ENCODE peak calls at places on chromosomes 2 and 18, in ten cellular contexts. L is HCT116, I is IMR-90, G is transverse colon, T is spleen, B is A549, O is stomach, A is breast epithelium, R is testis, S is heart left ventricle. Q is an unnamed sample.

GRCh38 chr2:196951973-196952372 is 25.5 kb upstream of the PGAP1 start:
- DNase-seq in T (no peak), L (no peak), B (no peak), R (no peak), A (no peak), G (no peak), I (no peak), O (no peak), S (no peak), Q (no peak)

GRCh38 chr18:21117385-21118135 is 5.9 kb upstream of the ROCK1 start:
- DNase-seq in R (no peak), L (no peak), O (no peak), B (no peak), T (no peak), S (no peak), G (no peak), I (peak; percentile 92), A (no peak), Q (no peak)

GRCh38 chr2:15790326-15790725 is 150.0 kb upstream of the MYCN start:
- DNase-seq in L (no peak), R (no peak), A (no peak), I (no peak), O (no peak), S (no peak), T (peak; percentile 51), G (no peak), B (no peak), Q (no peak)

GRCh38 chr2:240472078-240472790 is 36.8 kb downstream of the GPC1 start:
- DNase-seq in O (no peak), G (no peak), A (no peak), I (no peak), R (peak; percentile 81), L (no peak), T (peak; percentile 42), S (no peak), B (no peak), Q (no peak)

GRCh38 chr18:76131738-76132137 is 363.3 kb downstream of the ZNF516 start:
- DNase-seq in A (no peak), B (no peak), L (no peak), S (no peak), T (no peak), R (no peak), G (no peak), I (no peak), O (no peak), Q (no peak)

GRCh38 chr2:44684559-44684958 is 256.9 kb upstream of the SIX3 start:
- DNase-seq in B (no peak), A (no peak), T (no peak), S (no peak), O (no peak), G (no peak), R (no peak), L (no peak), I (no peak), Q (no peak)

GRCh38 chr2:58727977-58728656 is 487.0 kb upstream of the FANCL start:
- DNase-seq in T (no peak), B (no peak), G (no peak), O (no peak), L (no peak), A (no peak), S (no peak), R (no peak), I (no peak), Q (no peak)

GRCh38 chr2:138035597-138036217 is 71.4 kb downstream of the HNMT start:
- DNase-seq in I (no peak), G (no peak), R (no peak), S (no peak), A (no peak), L (no peak), O (no peak), T (no peak), B (no peak), Q (no peak)

GRCh38 chr18:3995476-3996102 is 459.5 kb downstream of the DLGAP1 start:
- DNase-seq in B (no peak), L (peak; percentile 73), T (no peak), A (peak; percentile 22), I (peak; percentile 82), R (peak; percentile 84), G (peak; percentile 56), O (peak; percentile 64), S (peak; percentile 36), Q (peak; percentile 62)

GRCh38 chr2:64620661-64621060 is 33.1 kb downstream of the SERTAD2 start:
- DNase-seq in B (no peak), L (no peak), S (no peak), A (no peak), O (no peak), I (no peak), G (no peak), R (no peak), T (no peak), Q (no peak)

GRCh38 chr2:157246212-157247067 is 11.1 kb upstream of the GALNT5 start:
- DNase-seq in G (no peak), O (no peak), T (no peak), B (peak; percentile 21), R (no peak), I (peak; percentile 93), S (no peak), A (no peak), L (peak; percentile 58), Q (no peak)

GRCh38 chr2:222960126-222960525 is 91.9 kb upstream of the KCNE4 start:
- DNase-seq in R (no peak), S (no peak), A (no peak), G (no peak), T (no peak), I (peak; percentile 76), L (no peak), B (no peak), O (no peak), Q (no peak)

GRCh38 chr2:206054952-206055351 is 31.0 kb downstream of the INO80D start:
- DNase-seq in L (no peak), S (no peak), G (no peak), O (no peak), A (no peak), R (no peak), T (no peak), I (no peak), B (no peak), Q (no peak)

GRCh38 chr2:168699834-168700417 is 102.5 kb upstream of the NOSTRIN start:
- DNase-seq in T (no peak), L (no peak), A (peak; percentile 67), O (peak; percentile 72), S (peak; percentile 88), R (peak; percentile 95), I (peak; percentile 87), B (no peak), G (peak; percentile 88), Q (peak; percentile 59)

GRCh38 chr2:54239427-54239826 is 16.6 kb downstream of the TSPYL6 start:
- DNase-seq in G (no peak), A (no peak), T (no peak), R (no peak), S (no peak), B (no peak), L (no peak), I (peak; percentile 94), O (no peak), Q (no peak)

GRCh38 chr2:9261231-9261883 is 54.7 kb downstream of the ASAP2 start:
- DNase-seq in I (no peak), B (no peak), A (no peak), G (peak; percentile 27), L (no peak), R (no peak), T (no peak), S (peak; percentile 45), O (no peak), Q (no peak)

GRCh38 chr2:9260411-9261037 is 53.9 kb downstream of the ASAP2 start:
- DNase-seq in L (no peak), R (no peak), O (no peak), I (no peak), S (no peak), B (no peak), A (no peak), G (no peak), T (no peak), Q (no peak)

GRCh38 chr2:9264301-9264700 is 57.7 kb downstream of the ASAP2 start:
- DNase-seq in B (no peak), O (no peak), A (no peak), T (no peak), I (peak; percentile 65), S (no peak), L (no peak), R (no peak), G (no peak), Q (no peak)

GRCh38 chr2:9263388-9263787 is 56.8 kb downstream of the ASAP2 start:
- DNase-seq in O (no peak), I (no peak), R (no peak), B (no peak), T (no peak), S (no peak), L (no peak), A (no peak), G (no peak), Q (no peak)

GRCh38 chr2:9262671-9263171 is 56.1 kb downstream of the ASAP2 start:
- DNase-seq in B (no peak), S (peak; percentile 68), O (no peak), R (no peak), A (no peak), L (no peak), G (no peak), T (no peak), I (peak; percentile 51), Q (no peak)
- H3K27ac ChIP-seq in B (no peak overlapping the region), S (peak overlapping the region; percentile 86), O (peak overlapping the region; percentile 77), R (no peak overlapping the region), A (peak overlapping the region; percentile 85), L (no peak overlapping the region), G (peak overlapping the region; percentile 82), T (peak overlapping the region; percentile 11), I (peak overlapping the region; percentile 32), Q (peak overlapping the region; percentile 7)

GRCh38 chr2:189631849-189632248 is 29.4 kb upstream of the ASNSD1 start:
- DNase-seq in I (no peak), G (no peak), O (no peak), S (no peak), A (no peak), B (no peak), T (no peak), L (no peak), R (no peak), Q (no peak)
- TF ChIP-seq POLR2A in I (no peak), G (no peak), O (no peak), S (no peak), A (no peak), B (no peak), T (no peak), L (no peak), R (no peak), Q (no peak)

DNA sequence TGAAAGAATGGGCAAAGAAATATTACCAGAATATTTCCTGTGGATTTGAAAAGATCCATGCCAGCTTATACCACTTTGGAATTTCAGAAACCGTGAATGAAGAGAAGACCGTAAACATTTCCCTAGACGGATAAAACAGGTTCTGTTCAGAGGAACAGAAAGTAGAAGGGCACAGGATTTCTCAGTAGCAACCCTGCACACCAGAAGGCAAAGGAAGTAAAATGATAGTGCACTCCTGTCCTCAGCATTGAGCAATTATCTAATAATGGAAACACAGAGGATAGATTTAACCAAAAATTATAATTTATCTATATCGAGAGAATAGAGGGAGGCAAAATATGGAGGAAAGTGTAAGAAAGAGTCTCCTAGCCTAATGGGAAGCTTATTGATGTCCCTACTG is 87.0 kb upstream of the ITGA6 start:
- DNase-seq in G (no peak), I (no peak), T (no peak), L (no peak), B (no peak), O (no peak), R (no peak), A (no peak), S (no peak), Q (no peak)
- H3K4me3 ChIP-seq in G (no peak overlapping the region), I (peak overlapping the region; percentile 28), T (no peak overlapping the region), L (no peak overlapping the region), B (no peak overlapping the region), O (no peak overlapping the region), R (no peak overlapping the region), A (peak overlapping the region; percentile 10), S (no peak overlapping the region), Q (no peak overlapping the region)

GRCh38 chr18:49835405-49835804 is 22.1 kb upstream of the ACAA2 start:
- DNase-seq in I (no peak), L (no peak), R (no peak), B (no peak), O (no peak), A (no peak), G (no peak), S (no peak), T (no peak), Q (no peak)
- H3K27ac ChIP-seq in I (peak overlapping the region; percentile 45), L (no peak overlapping the region), R (no peak overlapping the region), B (peak overlapping the region; percentile 67), O (no peak overlapping the region), A (no peak overlapping the region), G (no peak overlapping the region), S (no peak overlapping the region), T (no peak overlapping the region), Q (no peak overlapping the region)